ENCODE peak calls at places on chromosome 1, in seven cellular contexts. L is CD8-positive, alpha-beta memory T cell; W is HFFc6; Y is omental fat pad; G is hepatocyte; A is dorsolateral prefrontal cortex; O is CD4-positive, alpha-beta T cell. M is an unnamed sample.

GRCh38 chr1:200444478-200444877 is 34.6 kb upstream of the ZNF281 start:
- DNase-seq in W (no peak), Y (no peak), A (no peak), L (no peak), O (no peak), G (no peak), M (no peak)

GRCh38 chr1:153699116-153699515 is 20.6 kb downstream of the NPR1 start:
- DNase-seq in L (no peak), O (no peak), Y (no peak), W (peak), G (no peak), A (no peak), M (no peak)

GRCh38 chr1:111789666-111790316 is 34.1 kb downstream of the DDX20 start:
- DNase-seq in G (no peak), W (peak), L (no peak), A (no peak), O (no peak), Y (no peak), M (no peak)

GRCh38 chr1:116808476-116809180 is 54.4 kb downstream of the CD2 start:
- DNase-seq in G (no peak), Y (no peak), W (no peak), L (no peak), A (no peak), O (no peak), M (no peak)

GRCh38 chr1:235024045-235024439 is 104.6 kb downstream of the TOMM20 start:
- DNase-seq in G (no peak), Y (no peak), O (no peak), W (no peak), L (no peak), A (no peak), M (no peak)

GRCh38 chr1:9300623-9301022 is 7.9 kb downstream of the SPSB1 start:
- DNase-seq in L (no peak), W (no peak), Y (no peak), G (no peak), O (no peak), A (no peak), M (no peak)

GRCh38 chr1:43246466-43247213 is 23.1 kb upstream of the TMEM125 start:
- DNase-seq in Y (no peak), A (no peak), G (no peak), L (no peak), O (no peak), W (no peak), M (no peak)

GRCh38 chr1:92858564-92859399 is 26.9 kb downstream of the RPL5 start:
- DNase-seq in W (peak), Y (no peak), G (peak), O (no peak), A (no peak), L (peak), M (peak)

GRCh38 chr1:90402893-90403849 is 313.9 kb downstream of the BARHL2 start:
- DNase-seq in O (no peak), Y (no peak), L (no peak), G (peak), A (no peak), W (peak), M (peak)

GRCh38 chr1:13700521-13701273 is 709 bp downstream of the PRDM2 start:
- DNase-seq in G (peak), O (peak), W (no peak), L (peak), Y (no peak), A (no peak), M (peak)

GRCh38 chr1:236681184-236681583 is 5.1 kb upstream of the ACTN2 start:
- DNase-seq in L (no peak), G (no peak), W (no peak), O (no peak), A (no peak), Y (no peak), M (no peak)

GRCh38 chr1:91754348-91754747 is 131.6 kb downstream of the TGFBR3 start:
- DNase-seq in Y (no peak), A (no peak), L (no peak), G (no peak), W (peak), O (no peak), M (no peak)

GRCh38 chr1:221487781-221488520 is 253.9 kb downstream of the DUSP10 start:
- DNase-seq in G (no peak), W (peak), L (no peak), A (no peak), O (no peak), Y (no peak), M (no peak)

GRCh38 chr1:111604931-111605330 is 14.7 kb upstream of the RAP1A start:
- DNase-seq in L (no peak), Y (no peak), W (peak), A (no peak), O (no peak), G (no peak), M (no peak)

GRCh38 chr1:31755197-31755611 is 8.9 kb downstream of the ADGRB2 start:
- DNase-seq in A (no peak), O (no peak), W (peak), G (no peak), Y (no peak), L (no peak), M (peak)

GRCh38 chr1:14328687-14329086 is 269.8 kb upstream of the KAZN start:
- DNase-seq in A (no peak), Y (no peak), W (no peak), G (no peak), L (no peak), O (no peak), M (no peak)

GRCh38 chr1:63004868-63005267 is 220.9 kb downstream of the ATG4C start:
- DNase-seq in G (no peak), W (no peak), A (no peak), Y (no peak), L (no peak), O (no peak), M (peak)

GRCh38 chr1:185534806-185535205 is 199.4 kb upstream of the HMCN1 start:
- DNase-seq in O (no peak), G (no peak), A (no peak), W (no peak), L (no peak), Y (no peak), M (no peak)

GRCh38 chr1:55539652-55540512 is 324.7 kb upstream of the USP24 start:
- DNase-seq in L (no peak), W (no peak), A (peak), G (no peak), Y (no peak), O (no peak), M (no peak)

GRCh38 chr1:107135466-107135865 is 5.4 kb upstream of the NTNG1 start:
- DNase-seq in Y (no peak), A (no peak), G (peak), L (no peak), W (peak), O (no peak), M (peak)

GRCh38 chr1:17545354-17545753 is 5.9 kb downstream of the ARHGEF10L start:
- DNase-seq in O (no peak), Y (no peak), G (no peak), W (peak), L (no peak), A (no peak), M (no peak)

GRCh38 chr1:234656981-234657651 is 47.1 kb upstream of the IRF2BP2 start:
- DNase-seq in L (no peak), W (peak), G (no peak), Y (no peak), O (no peak), A (no peak), M (no peak)

GRCh38 chr1:55610203-55610602 is 395.0 kb upstream of the USP24 start:
- DNase-seq in W (no peak), G (no peak), O (no peak), Y (no peak), A (no peak), L (no peak), M (no peak)

GRCh38 chr1:64669098-64669675 is 75.7 kb upstream of the RAVER2 start:
- DNase-seq in A (no peak), W (no peak), O (no peak), Y (no peak), G (no peak), L (no peak), M (no peak)

GRCh38 chr1:168110896-168111545 is 25.7 kb downstream of the GPR161 start:
- DNase-seq in O (no peak), Y (no peak), W (no peak), A (no peak), G (no peak), L (no peak), M (peak)

GRCh38 chr1:82894635-82895034 is 1093.9 kb downstream of the ADGRL2 start:
- DNase-seq in G (no peak), W (no peak), Y (no peak), L (no peak), A (no peak), O (no peak), M (no peak)

GRCh38 chr1:55694297-55694696 is 479.1 kb upstream of the USP24 start:
- DNase-seq in A (no peak), G (peak), O (no peak), L (no peak), W (no peak), Y (no peak), M (no peak)

GRCh38 chr1:201461193-201461657 is 7.8 kb downstream of the PHLDA3 start:
- DNase-seq in Y (no peak), L (no peak), O (no peak), A (no peak), W (peak), G (peak), M (peak)

M was measured in mesendoderm.